ENCODE peak calls at places on chromosomes 6 and 20, in five cellular contexts. N, Y, S, P and T are unnamed samples.

GRCh38 chr6:150652848-150653613 is 53.3 kb downstream of the PLEKHG1 start:
- DNase-seq in N (no peak), Y (no peak), S (no peak), P (peak; percentile 43), T (no peak)

GRCh38 chr6:52227495-52227894 is 16.8 kb downstream of the IL17F start:
- DNase-seq in N (no peak), Y (no peak), S (no peak), P (no peak), T (no peak)

GRCh38 chr6:112501705-112502104 is 154.6 kb downstream of the RFPL4B start:
- DNase-seq in N (no peak), Y (no peak), S (no peak), P (no peak), T (no peak)

GRCh38 chr6:157045831-157046454 is 268.8 kb downstream of the ARID1B start:
- DNase-seq in N (no peak), Y (no peak), S (no peak), P (peak; percentile 78), T (peak; percentile 20)

GRCh38 chr20:51758978-51759544 is 9.1 kb downstream of the ATP9A start:
- DNase-seq in N (peak; percentile 54), Y (no peak), S (no peak), P (peak; percentile 15), T (no peak)

GRCh38 chr6:17894905-17895304 is 92.5 kb downstream of the KIF13A start:
- DNase-seq in N (no peak), Y (no peak), S (no peak), P (no peak), T (no peak)

GRCh38 chr20:42567409-42567808 is 622.3 kb downstream of the PTPRT start:
- DNase-seq in N (no peak), Y (no peak), S (no peak), P (no peak), T (no peak)

GRCh38 chr6:163761491-163761890 is 347.0 kb downstream of the QKI start:
- DNase-seq in N (no peak), Y (no peak), S (no peak), P (peak; percentile 18), T (no peak)

GRCh38 chr20:57904706-57905105 is 194.9 kb upstream of the PMEPA1 start:
- DNase-seq in N (no peak), Y (no peak), S (no peak), P (no peak), T (no peak)

GRCh38 chr6:83867527-83868161 is 8.2 kb downstream of the CYB5R4 start:
- DNase-seq in N (no peak), Y (peak; percentile 88), S (no peak), P (peak; percentile 100), T (no peak)

GRCh38 chr6:107811591-107812218 is 12.4 kb downstream of the SCML4 start:
- DNase-seq in N (no peak), Y (no peak), S (no peak), P (peak; percentile 60), T (no peak)

GRCh38 chr20:44582321-44583025 is at the start of gene PKIG:
- DNase-seq in N (no peak), Y (no peak), S (no peak), P (peak; percentile 88), T (no peak)

GRCh38 chr6:70706491-70707123 is 38.9 kb downstream of the SMAP1 start:
- DNase-seq in N (no peak), Y (no peak), S (no peak), P (peak; percentile 65), T (peak; percentile 8)

GRCh38 chr6:68958327-68958726 is 323.2 kb downstream of the ADGRB3 start:
- DNase-seq in N (no peak), Y (no peak), S (no peak), P (peak; percentile 14), T (no peak)

GRCh38 chr6:118784641-118785164 is 109.2 kb upstream of the ASF1A start:
- DNase-seq in N (no peak), Y (peak; percentile 71), S (no peak), P (no peak), T (peak; percentile 28)